ENCODE peak calls at places on chromosome 2, in nine cellular contexts. One of them, this sample, is unnamed.

GRCh38 chr2:88600038-88600465 is 27.2 kb downstream of the EIF2AK3 start:
- DNase-seq in GM04503: peak
- DNase-seq in activated CD4-positive, alpha-beta T cell treated with anti-CD3 and anti-CD28 coated beads for 24 hours: peak
- DNase-seq in CD4-positive, alpha-beta memory T cell: peak
- DNase-seq in activated naive CD4-positive, alpha-beta T cell treated with Interleukin-2 at 50 U/mL for 16 hours: peak
- DNase-seq in hepatocyte: peak
- DNase-seq in AG08396: peak
- DNase-seq in M059J: peak
- DNase-seq in AG09319: peak
- DNase-seq in this sample: peak

GRCh38 chr2:151849413-151850010 is 21.3 kb upstream of the ARL5A start:
- DNase-seq in GM04503: no peak
- DNase-seq in activated CD4-positive, alpha-beta T cell treated with anti-CD3 and anti-CD28 coated beads for 24 hours: no peak
- DNase-seq in CD4-positive, alpha-beta memory T cell: no peak
- DNase-seq in activated naive CD4-positive, alpha-beta T cell treated with Interleukin-2 at 50 U/mL for 16 hours: no peak
- DNase-seq in hepatocyte: peak
- DNase-seq in AG08396: no peak
- DNase-seq in M059J: peak
- DNase-seq in AG09319: no peak
- DNase-seq in this sample: no peak

GRCh38 chr2:100870652-100871531 is 51.0 kb downstream of the NPAS2 start:
- DNase-seq in GM04503: no peak
- DNase-seq in activated CD4-positive, alpha-beta T cell treated with anti-CD3 and anti-CD28 coated beads for 24 hours: no peak
- DNase-seq in CD4-positive, alpha-beta memory T cell: no peak
- DNase-seq in activated naive CD4-positive, alpha-beta T cell treated with Interleukin-2 at 50 U/mL for 16 hours: no peak
- DNase-seq in hepatocyte: no peak
- DNase-seq in AG08396: no peak
- DNase-seq in M059J: no peak
- DNase-seq in AG09319: no peak
- DNase-seq in this sample: no peak

GRCh38 chr2:9573013-9573708 is 17.5 kb upstream of the ADAM17 start:
- DNase-seq in GM04503: no peak
- DNase-seq in activated CD4-positive, alpha-beta T cell treated with anti-CD3 and anti-CD28 coated beads for 24 hours: no peak
- DNase-seq in CD4-positive, alpha-beta memory T cell: no peak
- DNase-seq in activated naive CD4-positive, alpha-beta T cell treated with Interleukin-2 at 50 U/mL for 16 hours: no peak
- DNase-seq in hepatocyte: no peak
- DNase-seq in AG08396: no peak
- DNase-seq in M059J: peak
- DNase-seq in AG09319: no peak
- DNase-seq in this sample: no peak

GRCh38 chr2:178069551-178069950 is 3.0 kb downstream of the PDE11A start:
- DNase-seq in GM04503: no peak
- DNase-seq in activated CD4-positive, alpha-beta T cell treated with anti-CD3 and anti-CD28 coated beads for 24 hours: no peak
- DNase-seq in CD4-positive, alpha-beta memory T cell: no peak
- DNase-seq in activated naive CD4-positive, alpha-beta T cell treated with Interleukin-2 at 50 U/mL for 16 hours: no peak
- DNase-seq in hepatocyte: no peak
- DNase-seq in AG08396: no peak
- DNase-seq in M059J: peak
- DNase-seq in AG09319: no peak
- DNase-seq in this sample: peak

GRCh38 chr2:8607591-8607990 is 74.3 kb upstream of the ID2 start:
- DNase-seq in GM04503: peak
- DNase-seq in activated CD4-positive, alpha-beta T cell treated with anti-CD3 and anti-CD28 coated beads for 24 hours: no peak
- DNase-seq in CD4-positive, alpha-beta memory T cell: no peak
- DNase-seq in activated naive CD4-positive, alpha-beta T cell treated with Interleukin-2 at 50 U/mL for 16 hours: no peak
- DNase-seq in hepatocyte: no peak
- DNase-seq in AG08396: peak
- DNase-seq in M059J: no peak
- DNase-seq in AG09319: peak
- DNase-seq in this sample: no peak

GRCh38 chr2:40346535-40347354 is 105.1 kb downstream of the SLC8A1 start:
- DNase-seq in GM04503: peak
- DNase-seq in activated CD4-positive, alpha-beta T cell treated with anti-CD3 and anti-CD28 coated beads for 24 hours: no peak
- DNase-seq in CD4-positive, alpha-beta memory T cell: no peak
- DNase-seq in activated naive CD4-positive, alpha-beta T cell treated with Interleukin-2 at 50 U/mL for 16 hours: no peak
- DNase-seq in hepatocyte: no peak
- DNase-seq in AG08396: peak
- DNase-seq in M059J: no peak
- DNase-seq in AG09319: no peak
- DNase-seq in this sample: no peak

GRCh38 chr2:106956416-106956815 is 70.4 kb upstream of the ST6GAL2 start:
- DNase-seq in GM04503: no peak
- DNase-seq in activated CD4-positive, alpha-beta T cell treated with anti-CD3 and anti-CD28 coated beads for 24 hours: no peak
- DNase-seq in CD4-positive, alpha-beta memory T cell: no peak
- DNase-seq in activated naive CD4-positive, alpha-beta T cell treated with Interleukin-2 at 50 U/mL for 16 hours: no peak
- DNase-seq in hepatocyte: peak
- DNase-seq in AG08396: no peak
- DNase-seq in M059J: no peak
- DNase-seq in AG09319: no peak
- DNase-seq in this sample: no peak

GRCh38 chr2:7015007-7015950 is 98.1 kb downstream of the RNF144A start:
- DNase-seq in GM04503: no peak
- DNase-seq in activated CD4-positive, alpha-beta T cell treated with anti-CD3 and anti-CD28 coated beads for 24 hours: no peak
- DNase-seq in CD4-positive, alpha-beta memory T cell: no peak
- DNase-seq in activated naive CD4-positive, alpha-beta T cell treated with Interleukin-2 at 50 U/mL for 16 hours: no peak
- DNase-seq in hepatocyte: no peak
- DNase-seq in AG08396: no peak
- DNase-seq in M059J: no peak
- DNase-seq in AG09319: no peak
- DNase-seq in this sample: no peak

GRCh38 chr2:189179607-189179979 is at the start of gene COL5A2:
- DNase-seq in GM04503: peak
- DNase-seq in activated CD4-positive, alpha-beta T cell treated with anti-CD3 and anti-CD28 coated beads for 24 hours: no peak
- DNase-seq in CD4-positive, alpha-beta memory T cell: no peak
- DNase-seq in activated naive CD4-positive, alpha-beta T cell treated with Interleukin-2 at 50 U/mL for 16 hours: no peak
- DNase-seq in hepatocyte: peak
- DNase-seq in AG08396: peak
- DNase-seq in M059J: peak
- DNase-seq in AG09319: peak
- DNase-seq in this sample: no peak

GRCh38 chr2:37916512-37917082 is 8.5 kb upstream of the RMDN2 start:
- DNase-seq in GM04503: peak
- DNase-seq in activated CD4-positive, alpha-beta T cell treated with anti-CD3 and anti-CD28 coated beads for 24 hours: no peak
- DNase-seq in CD4-positive, alpha-beta memory T cell: no peak
- DNase-seq in activated naive CD4-positive, alpha-beta T cell treated with Interleukin-2 at 50 U/mL for 16 hours: no peak
- DNase-seq in hepatocyte: peak
- DNase-seq in AG08396: peak
- DNase-seq in M059J: peak
- DNase-seq in AG09319: peak
- DNase-seq in this sample: no peak

GRCh38 chr2:108580079-108580478 is 45.8 kb downstream of the LIMS1 start:
- DNase-seq in GM04503: no peak
- DNase-seq in activated CD4-positive, alpha-beta T cell treated with anti-CD3 and anti-CD28 coated beads for 24 hours: no peak
- DNase-seq in CD4-positive, alpha-beta memory T cell: no peak
- DNase-seq in activated naive CD4-positive, alpha-beta T cell treated with Interleukin-2 at 50 U/mL for 16 hours: no peak
- DNase-seq in hepatocyte: no peak
- DNase-seq in AG08396: no peak
- DNase-seq in M059J: no peak
- DNase-seq in AG09319: no peak
- DNase-seq in this sample: no peak

GRCh38 chr2:128215897-128216645 is 102.6 kb downstream of the HS6ST1 start:
- DNase-seq in GM04503: no peak
- DNase-seq in activated CD4-positive, alpha-beta T cell treated with anti-CD3 and anti-CD28 coated beads for 24 hours: no peak
- DNase-seq in CD4-positive, alpha-beta memory T cell: no peak
- DNase-seq in activated naive CD4-positive, alpha-beta T cell treated with Interleukin-2 at 50 U/mL for 16 hours: no peak
- DNase-seq in hepatocyte: no peak
- DNase-seq in AG08396: no peak
- DNase-seq in M059J: peak
- DNase-seq in AG09319: no peak
- DNase-seq in this sample: no peak

GRCh38 chr2:397561-398325 is 109.9 kb upstream of the ALKAL2 start:
- DNase-seq in GM04503: no peak
- DNase-seq in activated CD4-positive, alpha-beta T cell treated with anti-CD3 and anti-CD28 coated beads for 24 hours: no peak
- DNase-seq in CD4-positive, alpha-beta memory T cell: no peak
- DNase-seq in activated naive CD4-positive, alpha-beta T cell treated with Interleukin-2 at 50 U/mL for 16 hours: no peak
- DNase-seq in hepatocyte: no peak
- DNase-seq in AG08396: no peak
- DNase-seq in M059J: no peak
- DNase-seq in AG09319: no peak
- DNase-seq in this sample: no peak

GRCh38 chr2:178473931-178474330 is 4.5 kb downstream of the FKBP7 start:
- DNase-seq in GM04503: no peak
- DNase-seq in activated CD4-positive, alpha-beta T cell treated with anti-CD3 and anti-CD28 coated beads for 24 hours: no peak
- DNase-seq in CD4-positive, alpha-beta memory T cell: no peak
- DNase-seq in activated naive CD4-positive, alpha-beta T cell treated with Interleukin-2 at 50 U/mL for 16 hours: no peak
- DNase-seq in hepatocyte: no peak
- DNase-seq in AG08396: no peak
- DNase-seq in M059J: peak
- DNase-seq in AG09319: no peak
- DNase-seq in this sample: no peak

GRCh38 chr2:28748176-28748575 is 3.5 kb upstream of the PPP1CB start:
- DNase-seq in GM04503: no peak
- DNase-seq in activated CD4-positive, alpha-beta T cell treated with anti-CD3 and anti-CD28 coated beads for 24 hours: no peak
- DNase-seq in CD4-positive, alpha-beta memory T cell: peak
- DNase-seq in activated naive CD4-positive, alpha-beta T cell treated with Interleukin-2 at 50 U/mL for 16 hours: no peak
- DNase-seq in hepatocyte: no peak
- DNase-seq in AG08396: no peak
- DNase-seq in M059J: no peak
- DNase-seq in AG09319: no peak
- DNase-seq in this sample: no peak

GRCh38 chr2:235740821-235741220 is 247.0 kb downstream of the AGAP1 start:
- DNase-seq in GM04503: no peak
- DNase-seq in activated CD4-positive, alpha-beta T cell treated with anti-CD3 and anti-CD28 coated beads for 24 hours: no peak
- DNase-seq in CD4-positive, alpha-beta memory T cell: no peak
- DNase-seq in activated naive CD4-positive, alpha-beta T cell treated with Interleukin-2 at 50 U/mL for 16 hours: no peak
- DNase-seq in hepatocyte: peak
- DNase-seq in AG08396: no peak
- DNase-seq in M059J: peak
- DNase-seq in AG09319: no peak
- DNase-seq in this sample: peak

GRCh38 chr2:105803337-105803736 is 58.6 kb downstream of the NCK2 start:
- DNase-seq in GM04503: no peak
- DNase-seq in activated CD4-positive, alpha-beta T cell treated with anti-CD3 and anti-CD28 coated beads for 24 hours: no peak
- DNase-seq in CD4-positive, alpha-beta memory T cell: no peak
- DNase-seq in activated naive CD4-positive, alpha-beta T cell treated with Interleukin-2 at 50 U/mL for 16 hours: peak
- DNase-seq in hepatocyte: no peak
- DNase-seq in AG08396: no peak
- DNase-seq in M059J: no peak
- DNase-seq in AG09319: no peak
- DNase-seq in this sample: no peak

GRCh38 chr2:67840460-67841068 is 222.2 kb downstream of the C1D start:
- DNase-seq in GM04503: no peak
- DNase-seq in activated CD4-positive, alpha-beta T cell treated with anti-CD3 and anti-CD28 coated beads for 24 hours: peak
- DNase-seq in CD4-positive, alpha-beta memory T cell: no peak
- DNase-seq in activated naive CD4-positive, alpha-beta T cell treated with Interleukin-2 at 50 U/mL for 16 hours: no peak
- DNase-seq in hepatocyte: peak
- DNase-seq in AG08396: peak
- DNase-seq in M059J: peak
- DNase-seq in AG09319: peak
- DNase-seq in this sample: peak

GRCh38 chr2:239025081-239025801 is 177.4 kb downstream of the TWIST2 start:
- DNase-seq in GM04503: peak
- DNase-seq in activated CD4-positive, alpha-beta T cell treated with anti-CD3 and anti-CD28 coated beads for 24 hours: no peak
- DNase-seq in CD4-positive, alpha-beta memory T cell: no peak
- DNase-seq in activated naive CD4-positive, alpha-beta T cell treated with Interleukin-2 at 50 U/mL for 16 hours: no peak
- DNase-seq in hepatocyte: peak
- DNase-seq in AG08396: peak
- DNase-seq in M059J: peak
- DNase-seq in AG09319: no peak
- DNase-seq in this sample: no peak